ENCODE peak calls at places on chromosomes 12 and 14, in four cellular contexts. A, W, D and R are unnamed samples.

GRCh38 chr14:31510222-31510621 is 22.4 kb upstream of the GPR33 start:
- DNase-seq in A (no peak), W (no peak), D (no peak), R (no peak)

GRCh38 chr12:49891476-49891875 is 12.2 kb downstream of the FAIM2 start:
- DNase-seq in A (peak; percentile 44), W (no peak), D (no peak), R (no peak)

GRCh38 chr12:52802442-52802841 is 6.5 kb upstream of the KRT3 start:
- DNase-seq in A (no peak), W (no peak), D (no peak), R (no peak)

GRCh38 chr14:69059658-69060648 is 80.9 kb upstream of the ACTN1 start:
- DNase-seq in A (no peak), W (no peak), D (no peak), R (no peak)

GRCh38 chr14:103348154-103348553 is 14.1 kb downstream of the EIF5 start:
- DNase-seq in A (no peak), W (no peak), D (no peak), R (no peak)

GRCh38 chr14:83827383-83827782 is 1702.6 kb upstream of the FLRT2 start:
- DNase-seq in A (no peak), W (no peak), D (no peak), R (no peak)

GRCh38 chr12:31887109-31887811 is 72.0 kb upstream of the RESF1 start:
- DNase-seq in A (no peak), W (no peak), D (no peak), R (no peak)

GRCh38 chr12:85639834-85640233 is 196.4 kb downstream of the RASSF9 start:
- DNase-seq in A (no peak), W (no peak), D (no peak), R (no peak)

GRCh38 chr12:6360080-6360571 is 15.2 kb downstream of the SCNN1A start:
- DNase-seq in A (no peak), W (no peak), D (no peak), R (no peak)

GRCh38 chr14:43316427-43316826 is 1190.7 kb downstream of the FSCB start:
- DNase-seq in A (no peak), W (no peak), D (no peak), R (no peak)

GRCh38 chr14:89757313-89757939 is 197.1 kb downstream of the EFCAB11 start:
- DNase-seq in A (no peak), W (no peak), D (no peak), R (no peak)

GRCh38 chr12:91037301-91037700 is 20.5 kb downstream of the KERA start:
- DNase-seq in A (no peak), W (no peak), D (no peak), R (no peak)

GRCh38 chr12:127006972-127007371 is 1260.0 kb upstream of the TMEM132C start:
- DNase-seq in A (no peak), W (no peak), D (no peak), R (no peak)

GRCh38 chr12:88597361-88597760 is 17.1 kb upstream of the KITLG start:
- DNase-seq in A (no peak), W (no peak), D (no peak), R (no peak)

GRCh38 chr12:19171731-19172130 is 42.2 kb downstream of the PLEKHA5 start:
- DNase-seq in A (no peak), W (no peak), D (no peak), R (no peak)

GRCh38 chr14:46091819-46092218 is 559.8 kb downstream of the RPL10L start:
- DNase-seq in A (no peak), W (no peak), D (no peak), R (no peak)

GRCh38 chr12:52074006-52074405 is 4.2 kb downstream of the ATG101 start:
- DNase-seq in A (peak; percentile 78), W (no peak), D (no peak), R (no peak)

GRCh38 chr14:21092147-21093011 is 6.1 kb downstream of the ZNF219 start:
- DNase-seq in A (peak; percentile 90), W (no peak), D (no peak), R (no peak)

GRCh38 chr12:105706321-105706972 is 376.0 kb downstream of the C12orf75 start:
- DNase-seq in A (no peak), W (peak; percentile 39), D (peak; percentile 64), R (no peak)

GRCh38 chr12:31324845-31325523 is 966 bp downstream of the SINHCAF start:
- DNase-seq in A (peak; percentile 55), W (no peak), D (no peak), R (no peak)

GRCh38 chr12:47184229-47184628 is 104.5 kb upstream of the AMIGO2 start:
- DNase-seq in A (no peak), W (no peak), D (no peak), R (no peak)

GRCh38 chr12:47488888-47489287 is 216.9 kb downstream of the RPAP3 start:
- DNase-seq in A (no peak), W (no peak), D (no peak), R (no peak)

GRCh38 chr12:4278582-4278939 is 5.0 kb downstream of the CCND2 start:
- DNase-seq in A (no peak), W (no peak), D (no peak), R (no peak)

GRCh38 chr12:12200363-12200762 is 66.5 kb downstream of the LRP6 start:
- DNase-seq in A (no peak), W (no peak), D (no peak), R (no peak)

GRCh38 chr12:12197128-12197527 is 69.7 kb downstream of the LRP6 start:
- DNase-seq in A (no peak), W (no peak), D (no peak), R (no peak)

GRCh38 chr12:12195516-12195915 is 71.3 kb downstream of the LRP6 start:
- DNase-seq in A (no peak), W (no peak), D (no peak), R (no peak)

GRCh38 chr12:12201274-12201758 is 65.5 kb downstream of the LRP6 start:
- DNase-seq in A (no peak), W (no peak), D (no peak), R (no peak)

GRCh38 chr12:12198124-12198523 is 68.7 kb downstream of the LRP6 start:
- DNase-seq in A (no peak), W (no peak), D (no peak), R (no peak)
- H3K9me3 ChIP-seq in A (peaks cover 7% of the 10 kb centered on the region), W (no peaks in the 10 kb centered on the region), D (peaks cover 6% of the 10 kb centered on the region), R (no peaks in the 10 kb centered on the region)

GRCh38 chr12:132922676-132923075 is 33.4 kb downstream of the ZNF605 start:
- DNase-seq in A (no peak), W (no peak), D (no peak), R (no peak)

GRCh38 chr12:132924356-132924755 is 31.8 kb downstream of the ZNF605 start:
- DNase-seq in A (no peak), W (no peak), D (no peak), R (no peak)

GRCh38 chr12:132925597-132926416 is 30.3 kb downstream of the ZNF605 start:
- DNase-seq in A (no peak), W (no peak), D (no peak), R (no peak)

GRCh38 chr12:132921685-132922084 is 34.3 kb upstream of the CHFR start:
- DNase-seq in A (no peak), W (no peak), D (no peak), R (no peak)

DNA sequence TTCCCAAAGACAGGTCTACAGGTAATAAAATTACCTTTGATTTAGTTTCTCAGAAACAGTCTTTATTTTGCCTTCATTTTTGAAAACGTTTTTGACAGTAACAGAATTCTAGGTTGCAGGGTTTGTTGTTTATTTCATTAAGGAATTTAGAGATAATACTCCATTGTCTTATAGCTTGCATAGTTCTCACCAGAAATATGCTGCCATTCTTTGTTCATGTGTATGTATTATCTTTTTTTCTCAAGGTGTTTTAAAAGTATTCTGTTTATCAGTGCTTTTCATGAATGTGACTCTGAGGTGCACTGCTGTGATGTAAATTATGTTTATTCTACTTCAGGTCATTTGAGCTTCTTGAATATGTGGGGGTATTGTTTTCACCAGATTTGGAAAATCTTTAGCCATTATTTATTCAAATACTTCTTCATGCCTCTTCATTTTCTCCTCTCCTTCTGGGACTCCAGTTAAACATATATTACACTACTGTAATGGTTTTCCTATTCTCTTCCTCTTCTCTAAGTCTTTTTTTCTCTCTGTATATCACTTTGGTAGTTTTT is 32.7 kb downstream of the ZNF605 start:
- DNase-seq in A (no peak), W (no peak), D (no peak), R (no peak)
- H3K9me3 ChIP-seq in A (peaks cover 100% of the 10 kb centered on the region), W (peaks cover 72% of the 10 kb centered on the region), D (peaks cover 79% of the 10 kb centered on the region), R (peaks cover 9% of the 10 kb centered on the region)

DNA sequence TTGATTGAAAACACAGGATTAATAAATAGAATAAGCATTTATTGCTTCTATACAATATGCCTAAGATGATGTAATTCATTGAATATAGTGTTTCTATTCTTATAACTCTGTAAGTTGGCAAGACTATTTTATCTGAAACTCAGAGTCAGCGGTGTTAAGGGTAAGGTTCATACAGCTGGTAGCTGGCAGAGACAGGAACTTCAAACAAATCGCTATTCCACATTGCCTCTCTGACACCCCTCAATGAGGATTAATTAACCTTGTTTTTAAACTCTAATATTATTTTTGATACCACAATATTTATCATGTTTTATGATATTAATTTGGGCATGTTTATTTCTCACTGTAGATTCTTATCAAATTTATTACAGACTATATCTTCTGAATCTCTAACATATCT is 323.4 kb downstream of the ACSS3 start:
- DNase-seq in A (no peak), W (no peak), D (no peak), R (no peak)
- H3K9me3 ChIP-seq in A (no peaks in the 10 kb centered on the region), W (no peaks in the 10 kb centered on the region), D (no peaks in the 10 kb centered on the region), R (no peaks in the 10 kb centered on the region)

GRCh38 chr14:53152909-53153701 is at the start of gene DDHD1:
- DNase-seq in A (peak; percentile 76), W (peak; percentile 33), D (no peak), R (no peak)

GRCh38 chr14:53151523-53151866 is 1.6 kb downstream of the DDHD1 start:
- DNase-seq in A (no peak), W (no peak), D (no peak), R (no peak)

GRCh38 chr14:53152627-53152908 is 555 bp downstream of the DDHD1 start:
- DNase-seq in A (no peak), W (no peak), D (no peak), R (no peak)

GRCh38 chr14:53151867-53152626 is 1.1 kb downstream of the DDHD1 start:
- DNase-seq in A (peak; percentile 55), W (no peak), D (no peak), R (no peak)

GRCh38 chr14:53153702-53154112 is 584 bp upstream of the DDHD1 start:
- DNase-seq in A (no peak), W (no peak), D (no peak), R (no peak)
- H3K9me3 ChIP-seq in A (no peaks in the 10 kb centered on the region), W (no peaks in the 10 kb centered on the region), D (no peaks in the 10 kb centered on the region), R (no peaks in the 10 kb centered on the region)

GRCh38 chr12:128573907-128574306 is 249.9 kb downstream of the SLC15A4 start:
- DNase-seq in A (no peak), W (no peak), D (no peak), R (no peak)

GRCh38 chr12:128583453-128583852 is 240.3 kb downstream of the SLC15A4 start:
- DNase-seq in A (no peak), W (peak; percentile 23), D (no peak), R (no peak)

GRCh38 chr12:128572311-128572810 is 251.4 kb downstream of the SLC15A4 start:
- DNase-seq in A (no peak), W (no peak), D (no peak), R (no peak)

GRCh38 chr12:128578045-128578444 is 245.7 kb downstream of the SLC15A4 start:
- DNase-seq in A (no peak), W (no peak), D (no peak), R (no peak)
- H3K9me3 ChIP-seq in A (peaks cover 4% of the 10 kb centered on the region), W (no peaks in the 10 kb centered on the region), D (no peaks in the 10 kb centered on the region), R (peaks cover 19% of the 10 kb centered on the region)